ENCODE peak calls at places on chromosomes 7 and 10, in ten cellular contexts. One of them, this sample, is unnamed. For H3K36me3, the result is how much of the 10 kb centered on the place peaks cover.

GRCh38 chr10:90007226-90007625 is 305.8 kb downstream of the KIF20B start:
- DNase-seq in HCT116: no peak
- DNase-seq in sigmoid colon: no peak
- DNase-seq in suprapubic skin: no peak
- DNase-seq in breast epithelium: no peak
- DNase-seq in endothelial cell of umbilical vein: no peak
- DNase-seq in transverse colon: no peak
- DNase-seq in HepG2: no peak
- DNase-seq in stomach: no peak
- DNase-seq in prostate gland: no peak
- DNase-seq in this sample: no peak

GRCh38 chr10:61757525-61758397 is 95.0 kb downstream of the CABCOCO1 start:
- DNase-seq in suprapubic skin: no peak
- DNase-seq in stomach: no peak
- DNase-seq in HCT116: no peak
- DNase-seq in prostate gland: no peak
- DNase-seq in breast epithelium: no peak
- DNase-seq in sigmoid colon: no peak
- DNase-seq in HepG2: no peak
- DNase-seq in endothelial cell of umbilical vein: peak
- DNase-seq in transverse colon: peak
- DNase-seq in this sample: no peak

GRCh38 chr10:86687750-86688149 is 19.4 kb downstream of the LDB3 start:
- DNase-seq in sigmoid colon: no peak
- DNase-seq in HCT116: no peak
- DNase-seq in endothelial cell of umbilical vein: no peak
- DNase-seq in stomach: no peak
- DNase-seq in HepG2: no peak
- DNase-seq in breast epithelium: no peak
- DNase-seq in prostate gland: no peak
- DNase-seq in suprapubic skin: no peak
- DNase-seq in transverse colon: no peak
- DNase-seq in this sample: no peak

GRCh38 chr10:59830601-59831259 is 75.6 kb downstream of the CCDC6 start:
- DNase-seq in HepG2: peak
- DNase-seq in HCT116: peak
- DNase-seq in prostate gland: peak
- DNase-seq in suprapubic skin: no peak
- DNase-seq in stomach: peak
- DNase-seq in transverse colon: peak
- DNase-seq in sigmoid colon: no peak
- DNase-seq in endothelial cell of umbilical vein: peak
- DNase-seq in breast epithelium: no peak
- DNase-seq in this sample: no peak

GRCh38 chr10:127186846-127187245 is 9.5 kb downstream of the INSYN2A start:
- DNase-seq in breast epithelium: no peak
- DNase-seq in suprapubic skin: no peak
- DNase-seq in endothelial cell of umbilical vein: no peak
- DNase-seq in stomach: no peak
- DNase-seq in HepG2: no peak
- DNase-seq in transverse colon: no peak
- DNase-seq in HCT116: no peak
- DNase-seq in sigmoid colon: no peak
- DNase-seq in prostate gland: no peak
- DNase-seq in this sample: no peak

GRCh38 chr7:117937726-117938483 is 64.7 kb upstream of the CTTNBP2 start:
- DNase-seq in endothelial cell of umbilical vein: no peak
- DNase-seq in sigmoid colon: no peak
- DNase-seq in stomach: no peak
- DNase-seq in transverse colon: no peak
- DNase-seq in suprapubic skin: no peak
- DNase-seq in HCT116: no peak
- DNase-seq in breast epithelium: no peak
- DNase-seq in HepG2: peak
- DNase-seq in prostate gland: no peak
- DNase-seq in this sample: no peak

GRCh38 chr10:44925224-44925623 is 14.1 kb downstream of the TMEM72 start:
- DNase-seq in stomach: no peak
- DNase-seq in HepG2: peak
- DNase-seq in sigmoid colon: peak
- DNase-seq in HCT116: no peak
- DNase-seq in transverse colon: no peak
- DNase-seq in endothelial cell of umbilical vein: no peak
- DNase-seq in breast epithelium: no peak
- DNase-seq in suprapubic skin: no peak
- DNase-seq in prostate gland: no peak
- DNase-seq in this sample: no peak

GRCh38 chr7:2017483-2017891 is 215.3 kb downstream of the MAD1L1 start:
- DNase-seq in HepG2: no peak
- DNase-seq in transverse colon: no peak
- DNase-seq in stomach: no peak
- DNase-seq in prostate gland: no peak
- DNase-seq in breast epithelium: no peak
- DNase-seq in sigmoid colon: peak
- DNase-seq in endothelial cell of umbilical vein: no peak
- DNase-seq in HCT116: no peak
- DNase-seq in suprapubic skin: peak
- DNase-seq in this sample: no peak

GRCh38 chr10:13684813-13685511 is 98.2 kb downstream of the PRPF18 start:
- DNase-seq in breast epithelium: no peak
- DNase-seq in HCT116: no peak
- DNase-seq in endothelial cell of umbilical vein: no peak
- DNase-seq in transverse colon: no peak
- DNase-seq in stomach: no peak
- DNase-seq in suprapubic skin: no peak
- DNase-seq in prostate gland: no peak
- DNase-seq in sigmoid colon: no peak
- DNase-seq in HepG2: no peak
- DNase-seq in this sample: peak

GRCh38 chr7:26179422-26179821 is 21.1 kb downstream of the HNRNPA2B1 start:
- DNase-seq in HCT116: no peak
- DNase-seq in stomach: no peak
- DNase-seq in sigmoid colon: no peak
- DNase-seq in transverse colon: no peak
- DNase-seq in suprapubic skin: no peak
- DNase-seq in HepG2: no peak
- DNase-seq in endothelial cell of umbilical vein: no peak
- DNase-seq in breast epithelium: no peak
- DNase-seq in prostate gland: no peak
- DNase-seq in this sample: no peak

GRCh38 chr7:92831716-92832622 is 4.4 kb downstream of the CDK6 start:
- DNase-seq in stomach: no peak
- DNase-seq in prostate gland: no peak
- DNase-seq in sigmoid colon: no peak
- DNase-seq in transverse colon: peak
- DNase-seq in suprapubic skin: no peak
- DNase-seq in endothelial cell of umbilical vein: peak
- DNase-seq in HepG2: peak
- DNase-seq in breast epithelium: no peak
- DNase-seq in HCT116: no peak
- DNase-seq in this sample: no peak

GRCh38 chr7:16564909-16565426 is 38.3 kb downstream of the LRRC72 start:
- DNase-seq in HCT116: peak
- DNase-seq in HepG2: peak
- DNase-seq in sigmoid colon: no peak
- DNase-seq in suprapubic skin: no peak
- DNase-seq in stomach: no peak
- DNase-seq in transverse colon: no peak
- DNase-seq in breast epithelium: no peak
- DNase-seq in endothelial cell of umbilical vein: peak
- DNase-seq in prostate gland: no peak
- DNase-seq in this sample: no peak

GRCh38 chr7:2040893-2041270 is 191.9 kb downstream of the MAD1L1 start:
- DNase-seq in transverse colon: no peak
- DNase-seq in suprapubic skin: no peak
- DNase-seq in prostate gland: no peak
- DNase-seq in breast epithelium: no peak
- DNase-seq in stomach: no peak
- DNase-seq in HepG2: no peak
- DNase-seq in HCT116: no peak
- DNase-seq in endothelial cell of umbilical vein: no peak
- DNase-seq in sigmoid colon: peak
- DNase-seq in this sample: peak

GRCh38 chr10:117942261-117942660 is 104.5 kb downstream of the RAB11FIP2 start:
- DNase-seq in HCT116: no peak
- DNase-seq in prostate gland: no peak
- DNase-seq in endothelial cell of umbilical vein: no peak
- DNase-seq in HepG2: no peak
- DNase-seq in sigmoid colon: no peak
- DNase-seq in stomach: no peak
- DNase-seq in suprapubic skin: no peak
- DNase-seq in transverse colon: no peak
- DNase-seq in breast epithelium: no peak
- DNase-seq in this sample: no peak

GRCh38 chr7:157690833-157691382 is 354.1 kb downstream of the DNAJB6 start:
- DNase-seq in HepG2: peak
- DNase-seq in HCT116: peak
- DNase-seq in sigmoid colon: peak
- DNase-seq in breast epithelium: no peak
- DNase-seq in stomach: peak
- DNase-seq in endothelial cell of umbilical vein: peak
- DNase-seq in prostate gland: peak
- DNase-seq in suprapubic skin: peak
- DNase-seq in transverse colon: peak
- DNase-seq in this sample: peak

GRCh38 chr7:7524121-7524520 is 11.6 kb downstream of the COL28A1 start:
- DNase-seq in sigmoid colon: no peak
- DNase-seq in prostate gland: no peak
- DNase-seq in transverse colon: no peak
- DNase-seq in HepG2: no peak
- DNase-seq in suprapubic skin: no peak
- DNase-seq in HCT116: no peak
- DNase-seq in breast epithelium: no peak
- DNase-seq in stomach: no peak
- DNase-seq in endothelial cell of umbilical vein: no peak
- DNase-seq in this sample: no peak

GRCh38 chr7:141584935-141585334 is 33.7 kb downstream of the AGK start:
- DNase-seq in sigmoid colon: no peak
- DNase-seq in stomach: no peak
- DNase-seq in prostate gland: no peak
- DNase-seq in suprapubic skin: no peak
- DNase-seq in HCT116: no peak
- DNase-seq in transverse colon: no peak
- DNase-seq in HepG2: no peak
- DNase-seq in breast epithelium: no peak
- DNase-seq in endothelial cell of umbilical vein: no peak
- DNase-seq in this sample: no peak

GRCh38 chr7:102099474-102099873 is 187.2 kb upstream of the SH2B2 start:
- DNase-seq in HCT116: no peak
- DNase-seq in stomach: no peak
- DNase-seq in HepG2: no peak
- DNase-seq in sigmoid colon: no peak
- DNase-seq in endothelial cell of umbilical vein: no peak
- DNase-seq in breast epithelium: no peak
- DNase-seq in transverse colon: no peak
- DNase-seq in prostate gland: no peak
- DNase-seq in suprapubic skin: peak
- DNase-seq in this sample: no peak
- H3K36me3 ChIP-seq in HCT116: under half
- H3K36me3 ChIP-seq in stomach: under half
- H3K36me3 ChIP-seq in HepG2: under half
- H3K36me3 ChIP-seq in sigmoid colon: half or more
- H3K36me3 ChIP-seq in endothelial cell of umbilical vein: under half
- H3K36me3 ChIP-seq in breast epithelium: under half
- H3K36me3 ChIP-seq in transverse colon: under half
- H3K36me3 ChIP-seq in prostate gland: under half
- H3K36me3 ChIP-seq in suprapubic skin: under half
- H3K36me3 ChIP-seq in this sample: under half

GRCh38 chr10:21077681-21078080 is 180.6 kb upstream of the NEBL start:
- DNase-seq in stomach: no peak
- DNase-seq in transverse colon: no peak
- DNase-seq in prostate gland: no peak
- DNase-seq in suprapubic skin: no peak
- DNase-seq in breast epithelium: no peak
- DNase-seq in endothelial cell of umbilical vein: no peak
- DNase-seq in HepG2: no peak
- DNase-seq in HCT116: no peak
- DNase-seq in sigmoid colon: no peak
- DNase-seq in this sample: no peak
- TF ChIP-seq POLR2AphosphoS5 in stomach: no peak
- TF ChIP-seq POLR2AphosphoS5 in transverse colon: no peak
- TF ChIP-seq POLR2AphosphoS5 in prostate gland: no peak
- TF ChIP-seq POLR2AphosphoS5 in suprapubic skin: no peak
- TF ChIP-seq POLR2AphosphoS5 in breast epithelium: no peak
- TF ChIP-seq POLR2AphosphoS5 in endothelial cell of umbilical vein: no peak
- TF ChIP-seq POLR2AphosphoS5 in HepG2: no peak
- TF ChIP-seq POLR2AphosphoS5 in HCT116: no peak
- TF ChIP-seq POLR2AphosphoS5 in sigmoid colon: no peak
- TF ChIP-seq POLR2AphosphoS5 in this sample: no peak

GRCh38 chr10:133261726-133262325 is 14.8 kb downstream of the ADAM8 start:
- DNase-seq in breast epithelium: peak
- DNase-seq in endothelial cell of umbilical vein: peak
- DNase-seq in sigmoid colon: peak
- DNase-seq in suprapubic skin: peak
- DNase-seq in HCT116: no peak
- DNase-seq in prostate gland: peak
- DNase-seq in stomach: peak
- DNase-seq in transverse colon: peak
- DNase-seq in HepG2: no peak
- DNase-seq in this sample: peak
- TF ChIP-seq POLR2A in breast epithelium: no peak
- TF ChIP-seq POLR2A in endothelial cell of umbilical vein: peak
- TF ChIP-seq POLR2A in sigmoid colon: no peak
- TF ChIP-seq POLR2A in suprapubic skin: peak
- TF ChIP-seq POLR2A in HCT116: no peak
- TF ChIP-seq POLR2A in prostate gland: peak
- TF ChIP-seq POLR2A in stomach: no peak
- TF ChIP-seq POLR2A in transverse colon: no peak
- TF ChIP-seq POLR2A in HepG2: no peak
- TF ChIP-seq POLR2A in this sample: no peak

GRCh38 chr7:75533926-75534325 is 41.8 kb downstream of the SPDYE5 start:
- DNase-seq in prostate gland: no peak
- DNase-seq in HCT116: no peak
- DNase-seq in transverse colon: no peak
- DNase-seq in sigmoid colon: peak
- DNase-seq in endothelial cell of umbilical vein: no peak
- DNase-seq in breast epithelium: no peak
- DNase-seq in HepG2: no peak
- DNase-seq in suprapubic skin: no peak
- DNase-seq in stomach: no peak
- DNase-seq in this sample: no peak

GRCh38 chr7:75534727-75535307 is 42.7 kb downstream of the SPDYE5 start:
- DNase-seq in breast epithelium: no peak
- DNase-seq in HepG2: no peak
- DNase-seq in HCT116: no peak
- DNase-seq in stomach: no peak
- DNase-seq in transverse colon: no peak
- DNase-seq in endothelial cell of umbilical vein: no peak
- DNase-seq in suprapubic skin: no peak
- DNase-seq in sigmoid colon: no peak
- DNase-seq in prostate gland: no peak
- DNase-seq in this sample: no peak

GRCh38 chr7:75536491-75536890 is 44.4 kb downstream of the SPDYE5 start:
- DNase-seq in stomach: no peak
- DNase-seq in prostate gland: no peak
- DNase-seq in endothelial cell of umbilical vein: no peak
- DNase-seq in breast epithelium: no peak
- DNase-seq in sigmoid colon: peak
- DNase-seq in HepG2: no peak
- DNase-seq in suprapubic skin: peak
- DNase-seq in transverse colon: no peak
- DNase-seq in HCT116: no peak
- DNase-seq in this sample: no peak

GRCh38 chr7:75536940-75537538 is 44.9 kb downstream of the SPDYE5 start:
- DNase-seq in suprapubic skin: peak
- DNase-seq in breast epithelium: no peak
- DNase-seq in endothelial cell of umbilical vein: no peak
- DNase-seq in HCT116: no peak
- DNase-seq in HepG2: no peak
- DNase-seq in sigmoid colon: peak
- DNase-seq in prostate gland: no peak
- DNase-seq in transverse colon: no peak
- DNase-seq in stomach: no peak
- DNase-seq in this sample: no peak

GRCh38 chr7:75537731-75538130 is 45.6 kb downstream of the SPDYE5 start:
- DNase-seq in sigmoid colon: peak
- DNase-seq in endothelial cell of umbilical vein: no peak
- DNase-seq in breast epithelium: no peak
- DNase-seq in suprapubic skin: peak
- DNase-seq in HCT116: no peak
- DNase-seq in prostate gland: no peak
- DNase-seq in transverse colon: no peak
- DNase-seq in HepG2: no peak
- DNase-seq in stomach: no peak
- DNase-seq in this sample: no peak
- H3K36me3 ChIP-seq in sigmoid colon: half or more
- H3K36me3 ChIP-seq in endothelial cell of umbilical vein: under half
- H3K36me3 ChIP-seq in breast epithelium: under half
- H3K36me3 ChIP-seq in suprapubic skin: half or more
- H3K36me3 ChIP-seq in HCT116: under half
- H3K36me3 ChIP-seq in prostate gland: under half
- H3K36me3 ChIP-seq in transverse colon: under half
- H3K36me3 ChIP-seq in HepG2: under half
- H3K36me3 ChIP-seq in stomach: under half
- H3K36me3 ChIP-seq in this sample: under half

This sample was measured in spleen.